ENCODE peak calls at places on chromosomes 16 and 17, in seven cellular contexts. Q, H, K, L, E, J and S are unnamed samples.

GRCh38 chr16:84513111-84514065 is 8.9 kb upstream of the MEAK7 start:
- DNase-seq in Q (no peak), H (no peak), K (no peak), L (no peak), E (peak; percentile 21), J (no peak), S (no peak)

GRCh38 chr17:40664582-40665333 is at the start of gene KRT222:
- DNase-seq in Q (no peak), H (no peak), K (no peak), L (no peak), E (no peak), J (peak; percentile 38), S (no peak)

GRCh38 chr17:83192161-83192788 is 112.9 kb downstream of the METRNL start:
- DNase-seq in Q (no peak), H (peak; percentile 14), K (no peak), L (peak; percentile 16), E (peak; percentile 27), J (no peak), S (no peak)

GRCh38 chr17:15364615-15365014 is 23.2 kb upstream of the TEKT3 start:
- DNase-seq in Q (no peak), H (peak; percentile 30), K (no peak), L (no peak), E (no peak), J (no peak), S (no peak)

GRCh38 chr17:28967240-28968135 is 16.2 kb upstream of the PHF12 start:
- DNase-seq in Q (no peak), H (no peak), K (peak; percentile 27), L (no peak), E (no peak), J (peak; percentile 62), S (no peak)

GRCh38 chr17:61467416-61468262 is 15.4 kb downstream of the TBX4 start:
- DNase-seq in Q (no peak), H (peak; percentile 46), K (peak; percentile 60), L (peak; percentile 44), E (peak; percentile 33), J (peak; percentile 81), S (no peak)

GRCh38 chr16:4303973-4304372 is 11.9 kb upstream of the GLIS2 start:
- DNase-seq in Q (no peak), H (no peak), K (no peak), L (no peak), E (no peak), J (no peak), S (no peak)

GRCh38 chr17:2195729-2196128 is 107.9 kb downstream of the SMG6 start:
- DNase-seq in Q (no peak), H (no peak), K (no peak), L (no peak), E (no peak), J (no peak), S (no peak)

GRCh38 chr17:62681061-62681938 is 53.8 kb downstream of the MRC2 start:
- DNase-seq in Q (no peak), H (no peak), K (no peak), L (no peak), E (no peak), J (no peak), S (no peak)

GRCh38 chr17:2416010-2416734 is 15.3 kb upstream of the MNT start:
- DNase-seq in Q (no peak), H (peak; percentile 96), K (peak; percentile 93), L (peak; percentile 88), E (peak; percentile 85), J (peak; percentile 90), S (peak; percentile 54)

GRCh38 chr16:10744370-10745030 is 858 bp downstream of the NUBP1 start:
- DNase-seq in Q (no peak), H (peak; percentile 28), K (no peak), L (no peak), E (no peak), J (no peak), S (no peak)

GRCh38 chr16:342455-343213 is 9.9 kb downstream of the AXIN1 start:
- DNase-seq in Q (no peak), H (no peak), K (no peak), L (no peak), E (no peak), J (peak; percentile 1), S (no peak)

GRCh38 chr17:7676533-7676932 is 10.8 kb downstream of the TP53 start:
- DNase-seq in Q (no peak), H (no peak), K (no peak), L (no peak), E (no peak), J (no peak), S (no peak)

GRCh38 chr17:77542551-77543490 is 402.1 kb downstream of the SEC14L1 start:
- DNase-seq in Q (peak; percentile 62), H (peak; percentile 83), K (peak; percentile 90), L (peak; percentile 81), E (peak; percentile 87), J (peak; percentile 96), S (peak; percentile 57)

DNA sequence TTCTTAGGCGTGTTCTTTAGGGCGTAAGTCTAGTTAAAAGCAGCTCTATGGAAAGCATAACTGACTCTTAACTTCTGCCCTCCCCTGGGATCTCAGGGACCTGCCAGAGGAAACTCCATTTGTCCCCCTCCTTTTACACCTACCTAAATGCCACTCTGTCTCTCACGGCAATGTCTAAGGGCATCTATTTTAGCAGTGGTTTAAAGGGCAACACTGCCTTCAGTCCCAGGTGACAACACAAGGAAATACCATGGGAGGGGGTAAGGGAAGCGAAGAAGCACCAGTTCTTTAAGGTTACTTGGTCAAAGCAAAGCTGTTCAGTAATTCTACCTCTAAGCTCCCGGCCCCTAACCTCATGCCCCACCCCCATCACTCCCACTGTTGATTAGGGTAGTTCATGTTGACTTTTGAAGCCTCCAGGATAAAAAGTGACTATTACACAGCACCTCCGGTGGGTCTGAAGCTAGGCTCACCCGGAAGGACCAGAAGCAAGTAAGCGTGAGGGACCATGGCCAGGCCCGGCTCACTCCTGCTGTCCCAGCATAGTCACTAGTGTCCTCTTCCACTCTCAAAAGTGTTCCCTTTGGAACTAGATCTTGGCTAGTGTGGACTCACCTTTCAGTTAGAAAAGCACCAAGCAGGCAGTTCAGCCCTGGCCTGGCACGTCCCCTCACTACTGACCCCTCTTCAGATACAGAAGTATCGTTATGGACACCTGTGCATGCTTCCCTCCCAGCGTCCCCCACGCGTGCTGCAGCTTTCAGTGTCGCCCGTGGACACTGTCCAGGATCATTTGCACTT is 47.0 kb downstream of the CYTH1 start:
- DNase-seq in Q (no peak), H (no peak), K (no peak), L (no peak), E (no peak), J (no peak), S (no peak)
- H3K4me3 ChIP-seq in Q (no peak overlapping the region), H (no peak overlapping the region), K (no peak overlapping the region), L (peak overlapping the region; percentile 69), E (peak overlapping the region; percentile 8), J (no peak overlapping the region), S (no peak overlapping the region)

DNA sequence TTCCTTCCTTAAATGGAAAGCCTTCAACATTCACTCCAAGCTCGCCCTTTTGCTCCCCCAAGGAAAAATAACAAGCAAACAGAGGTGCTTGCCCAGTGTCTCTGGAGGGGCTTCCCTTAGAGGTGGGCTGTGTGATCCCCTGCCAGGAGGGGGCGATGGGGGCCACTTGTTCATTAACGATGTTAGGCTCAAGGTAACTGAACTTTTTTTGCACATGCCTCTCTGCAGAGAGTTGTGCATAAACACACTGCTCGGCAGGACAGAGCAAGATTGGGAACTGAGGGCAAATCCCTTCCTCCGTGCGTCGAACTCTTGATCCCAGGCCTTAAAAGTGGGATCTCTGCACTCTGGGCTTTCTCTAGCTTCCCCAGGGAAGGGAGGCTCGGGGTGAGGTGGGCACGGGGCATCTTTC is 15.5 kb upstream of the NAGLU start:
- DNase-seq in Q (no peak), H (no peak), K (no peak), L (no peak), E (peak; percentile 32), J (peak; percentile 36), S (no peak)
- TF ChIP-seq CTCF in Q (peak; percentile 34), H (peak; percentile 16), K (peak; percentile 25), L (peak; percentile 23), E (no peak), J (peak; percentile 49), S (peak; percentile 7)

GRCh38 chr17:76453431-76453743 is 435 bp upstream of the UBE2O start:
- DNase-seq in Q (no peak), H (no peak), K (no peak), L (no peak), E (no peak), J (no peak), S (no peak)
- H3K4me3 ChIP-seq in Q (no peak overlapping the region), H (no peak overlapping the region), K (no peak overlapping the region), L (peak overlapping the region; percentile 99), E (peak overlapping the region; percentile 94), J (peak overlapping the region; percentile 98), S (no peak overlapping the region)

GRCh38 chr17:75129576-75129975 is 2.0 kb downstream of the NT5C start:
- DNase-seq in Q (no peak), H (no peak), K (no peak), L (no peak), E (no peak), J (no peak), S (no peak)

GRCh38 chr17:75130059-75130631 is 1.4 kb downstream of the NT5C start:
- DNase-seq in Q (no peak), H (no peak), K (no peak), L (no peak), E (no peak), J (no peak), S (no peak)

GRCh38 chr17:75131278-75132017 is at the start of gene NT5C:
- DNase-seq in Q (peak; percentile 44), H (peak; percentile 79), K (peak; percentile 84), L (peak; percentile 85), E (peak; percentile 70), J (peak; percentile 93), S (no peak)

GRCh38 chr17:75128694-75129505 is 2.6 kb downstream of the NT5C start:
- DNase-seq in Q (no peak), H (no peak), K (no peak), L (no peak), E (no peak), J (no peak), S (no peak)

GRCh38 chr17:75130632-75131277 is 787 bp downstream of the NT5C start:
- DNase-seq in Q (no peak), H (peak; percentile 61), K (peak; percentile 66), L (peak; percentile 45), E (no peak), J (peak; percentile 87), S (no peak)
- TF ChIP-seq CTCF in Q (peak; percentile 52), H (peak; percentile 5), K (peak; percentile 63), L (peak; percentile 42), E (peak; percentile 29), J (peak; percentile 66), S (peak; percentile 36)

GRCh38 chr16:8676737-8677375 is 2.4 kb downstream of the ABAT start:
- DNase-seq in Q (no peak), H (no peak), K (no peak), L (no peak), E (no peak), J (no peak), S (no peak)
- H3K4me3 ChIP-seq in Q (no peak overlapping the region), H (no peak overlapping the region), K (no peak overlapping the region), L (no peak overlapping the region), E (no peak overlapping the region), J (no peak overlapping the region), S (no peak overlapping the region)

GRCh38 chr17:17972126-17972951 is at the start of the genes DRC3 and TOM1L2:
- DNase-seq in Q (peak; percentile 100), H (peak; percentile 100), K (peak; percentile 100), L (peak; percentile 100), E (peak; percentile 100), J (peak; percentile 100), S (peak; percentile 100)
- TF ChIP-seq CTCF in Q (no peak), H (peak; percentile 18), K (no peak), L (peak; percentile 45), E (peak; percentile 15), J (peak; percentile 14), S (no peak)